ENCODE peak calls at places on chromosomes 3 and 15, in six cellular contexts. One of them, this sample, is unnamed.

GRCh38 chr3:195441971-195442572 is 748 bp downstream of the ACAP2 start:
- DNase-seq in K562: peak
- DNase-seq in HCT116: no peak
- DNase-seq in GM12878: no peak
- DNase-seq in H1: no peak
- DNase-seq in HepG2: no peak
- DNase-seq in this sample: no peak

GRCh38 chr3:52471371-52472238 is 16.2 kb downstream of the NISCH start:
- DNase-seq in HCT116: no peak
- DNase-seq in GM12878: no peak
- DNase-seq in K562: no peak
- DNase-seq in HepG2: no peak
- DNase-seq in H1: no peak
- DNase-seq in this sample: no peak

GRCh38 chr3:104596551-104596950 is 770.2 kb upstream of the ALCAM start:
- DNase-seq in GM12878: peak
- DNase-seq in HepG2: peak
- DNase-seq in HCT116: peak
- DNase-seq in K562: no peak
- DNase-seq in H1: no peak
- DNase-seq in this sample: peak

GRCh38 chr15:23065836-23066235 is 26.5 kb upstream of the TUBGCP5 start:
- DNase-seq in K562: no peak
- DNase-seq in HepG2: no peak
- DNase-seq in H1: no peak
- DNase-seq in HCT116: no peak
- DNase-seq in GM12878: no peak
- DNase-seq in this sample: no peak

GRCh38 chr3:151015762-151016161 is 43.2 kb upstream of the CLRN1 start:
- DNase-seq in K562: no peak
- DNase-seq in GM12878: no peak
- DNase-seq in H1: no peak
- DNase-seq in HCT116: no peak
- DNase-seq in HepG2: no peak
- DNase-seq in this sample: no peak

GRCh38 chr3:180359381-180360279 is 242.3 kb upstream of the TTC14 start:
- DNase-seq in GM12878: no peak
- DNase-seq in H1: no peak
- DNase-seq in HCT116: no peak
- DNase-seq in HepG2: no peak
- DNase-seq in K562: no peak
- DNase-seq in this sample: no peak

GRCh38 chr3:82080261-82080660 is 318.8 kb upstream of the GBE1 start:
- DNase-seq in H1: no peak
- DNase-seq in HepG2: no peak
- DNase-seq in GM12878: no peak
- DNase-seq in HCT116: no peak
- DNase-seq in K562: no peak
- DNase-seq in this sample: no peak

GRCh38 chr15:27057904-27058645 is 87.1 kb downstream of the GABRG3 start:
- DNase-seq in GM12878: no peak
- DNase-seq in HepG2: no peak
- DNase-seq in K562: no peak
- DNase-seq in H1: no peak
- DNase-seq in HCT116: no peak
- DNase-seq in this sample: no peak

GRCh38 chr3:113454625-113455024 is 13.3 kb upstream of the CFAP44 start:
- DNase-seq in HepG2: no peak
- DNase-seq in H1: no peak
- DNase-seq in K562: no peak
- DNase-seq in HCT116: no peak
- DNase-seq in GM12878: no peak
- DNase-seq in this sample: no peak

GRCh38 chr3:113585720-113586119 is 53.4 kb downstream of the SIDT1 start:
- DNase-seq in K562: no peak
- DNase-seq in H1: no peak
- DNase-seq in HepG2: no peak
- DNase-seq in GM12878: no peak
- DNase-seq in HCT116: no peak
- DNase-seq in this sample: peak

GRCh38 chr3:102481050-102481449 is 46.2 kb downstream of the ZPLD1 start:
- DNase-seq in K562: no peak
- DNase-seq in HepG2: no peak
- DNase-seq in HCT116: no peak
- DNase-seq in H1: no peak
- DNase-seq in GM12878: no peak
- DNase-seq in this sample: no peak

GRCh38 chr3:8972614-8973013 is 9.3 kb upstream of the RAD18 start:
- DNase-seq in H1: no peak
- DNase-seq in GM12878: no peak
- DNase-seq in HepG2: peak
- DNase-seq in HCT116: no peak
- DNase-seq in K562: peak
- DNase-seq in this sample: no peak

GRCh38 chr15:71296032-71296686 is 180.9 kb downstream of the THSD4 start:
- DNase-seq in H1: no peak
- DNase-seq in HCT116: peak
- DNase-seq in GM12878: no peak
- DNase-seq in HepG2: no peak
- DNase-seq in K562: no peak
- DNase-seq in this sample: no peak

GRCh38 chr3:43766672-43767465 is 76.1 kb downstream of the ABHD5 start:
- DNase-seq in GM12878: no peak
- DNase-seq in HCT116: no peak
- DNase-seq in K562: no peak
- DNase-seq in H1: no peak
- DNase-seq in HepG2: no peak
- DNase-seq in this sample: no peak

GRCh38 chr3:61560452-61561373 is 658 bp upstream of the PTPRG start:
- DNase-seq in GM12878: no peak
- DNase-seq in HepG2: peak
- DNase-seq in K562: no peak
- DNase-seq in H1: peak
- DNase-seq in HCT116: peak
- DNase-seq in this sample: peak

GRCh38 chr3:24683090-24683489 is 188.4 kb upstream of the THRB start:
- DNase-seq in H1: no peak
- DNase-seq in K562: no peak
- DNase-seq in HCT116: no peak
- DNase-seq in HepG2: peak
- DNase-seq in GM12878: no peak
- DNase-seq in this sample: no peak

GRCh38 chr3:24686764-24687163 is 192.1 kb upstream of the THRB start:
- DNase-seq in GM12878: no peak
- DNase-seq in HCT116: no peak
- DNase-seq in H1: no peak
- DNase-seq in HepG2: no peak
- DNase-seq in K562: no peak
- DNase-seq in this sample: no peak

GRCh38 chr3:24684506-24685023 is 189.9 kb upstream of the THRB start:
- DNase-seq in H1: no peak
- DNase-seq in HepG2: no peak
- DNase-seq in GM12878: no peak
- DNase-seq in K562: no peak
- DNase-seq in HCT116: no peak
- DNase-seq in this sample: no peak

GRCh38 chr3:24682141-24682547 is 187.5 kb upstream of the THRB start:
- DNase-seq in K562: no peak
- DNase-seq in GM12878: no peak
- DNase-seq in HepG2: no peak
- DNase-seq in H1: no peak
- DNase-seq in HCT116: no peak
- DNase-seq in this sample: no peak

DNA sequence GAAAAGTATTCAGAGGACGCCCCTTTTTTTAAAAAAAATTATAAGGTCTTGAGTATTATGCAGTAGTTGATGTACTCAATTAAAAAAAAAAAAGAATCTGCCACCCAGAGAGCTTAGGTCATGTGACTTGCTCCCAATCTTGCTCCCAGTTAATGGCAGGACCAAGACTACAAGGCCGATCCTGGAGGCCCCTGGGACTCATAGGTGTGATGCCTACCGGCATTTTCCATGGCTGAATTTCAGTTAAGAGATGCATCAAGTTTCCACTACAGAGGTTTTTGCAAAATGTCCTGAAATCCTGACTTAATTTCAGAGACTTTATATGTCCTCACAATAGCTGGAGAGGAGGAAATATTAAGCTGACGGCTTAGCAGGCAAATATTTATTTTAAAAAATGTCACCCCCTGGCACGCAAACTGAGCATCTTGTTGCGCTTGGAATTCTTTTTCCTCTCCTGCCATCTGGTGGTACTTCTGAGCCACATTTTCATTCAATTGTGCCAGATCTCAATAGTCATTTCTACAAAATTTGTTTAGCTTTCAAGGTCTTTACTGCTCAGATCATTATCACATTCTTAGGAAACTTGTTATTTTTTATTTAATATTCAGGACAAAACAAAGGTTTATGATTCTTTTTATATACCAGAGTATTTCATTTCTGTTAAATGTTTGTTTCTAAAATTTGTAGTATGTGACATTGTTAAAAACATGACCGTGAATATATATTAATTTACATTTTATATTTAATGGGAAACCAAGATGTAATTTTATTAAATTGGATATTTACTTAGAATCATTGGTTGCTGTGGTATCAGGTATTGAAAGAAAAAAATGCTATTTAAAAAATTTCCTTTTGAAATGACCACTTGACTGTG is 189.1 kb upstream of the THRB start:
- DNase-seq in K562: peak
- DNase-seq in HepG2: peak
- DNase-seq in H1: no peak
- DNase-seq in HCT116: peak
- DNase-seq in GM12878: no peak
- DNase-seq in this sample: no peak
- TF ChIP-seq YY1 in K562: no peak
- TF ChIP-seq YY1 in HepG2: no peak
- TF ChIP-seq YY1 in H1: no peak
- TF ChIP-seq YY1 in HCT116: no peak
- TF ChIP-seq YY1 in GM12878: no peak
- TF ChIP-seq YY1 in this sample: no peak

DNA sequence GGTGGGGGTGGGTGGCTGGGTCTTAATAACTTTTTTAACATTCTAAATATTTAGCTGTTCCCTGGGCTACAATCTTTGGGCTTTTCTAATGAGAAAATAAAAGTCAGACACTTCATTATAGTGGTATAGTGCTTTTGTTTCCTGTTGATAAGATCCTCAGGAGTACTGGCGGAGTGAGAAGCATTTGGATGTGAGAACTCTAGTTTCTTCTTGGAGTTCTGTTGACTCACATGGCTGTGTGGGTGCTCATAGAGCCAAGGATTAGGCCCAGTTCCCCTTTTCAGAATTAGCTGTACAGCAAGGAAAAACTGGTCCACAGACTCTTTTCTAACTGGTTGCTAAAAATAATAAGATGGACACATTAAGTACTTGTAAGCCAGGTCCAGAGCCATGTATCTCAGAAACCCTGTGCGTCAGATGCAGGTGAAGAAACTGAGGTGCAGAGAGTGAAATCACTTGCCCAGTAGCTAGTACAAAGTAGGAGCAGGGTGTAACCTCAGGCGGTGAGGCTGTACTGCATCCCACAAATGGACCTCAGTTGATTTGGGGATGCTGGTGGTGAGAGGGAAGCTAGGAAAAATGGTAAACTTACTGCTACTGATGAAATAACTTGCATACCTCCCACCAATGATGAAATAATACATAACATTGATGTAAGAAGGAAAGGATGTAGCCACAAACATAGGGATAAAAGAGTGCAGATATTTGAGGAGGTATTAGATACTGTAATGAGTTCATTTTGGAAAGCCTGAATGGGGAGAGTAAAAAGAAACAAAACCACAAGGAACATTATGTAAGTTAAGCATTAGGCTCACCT is 2.4 kb downstream of the ITPR1 start:
- DNase-seq in HepG2: no peak
- DNase-seq in HCT116: no peak
- DNase-seq in GM12878: no peak
- DNase-seq in K562: no peak
- DNase-seq in H1: no peak
- DNase-seq in this sample: no peak
- TF ChIP-seq ZNF274 in HepG2: no peak
- TF ChIP-seq ZNF274 in HCT116: no peak
- TF ChIP-seq ZNF274 in GM12878: no peak
- TF ChIP-seq ZNF274 in K562: no peak
- TF ChIP-seq ZNF274 in H1: no peak
- TF ChIP-seq ZNF274 in this sample: no peak

DNA sequence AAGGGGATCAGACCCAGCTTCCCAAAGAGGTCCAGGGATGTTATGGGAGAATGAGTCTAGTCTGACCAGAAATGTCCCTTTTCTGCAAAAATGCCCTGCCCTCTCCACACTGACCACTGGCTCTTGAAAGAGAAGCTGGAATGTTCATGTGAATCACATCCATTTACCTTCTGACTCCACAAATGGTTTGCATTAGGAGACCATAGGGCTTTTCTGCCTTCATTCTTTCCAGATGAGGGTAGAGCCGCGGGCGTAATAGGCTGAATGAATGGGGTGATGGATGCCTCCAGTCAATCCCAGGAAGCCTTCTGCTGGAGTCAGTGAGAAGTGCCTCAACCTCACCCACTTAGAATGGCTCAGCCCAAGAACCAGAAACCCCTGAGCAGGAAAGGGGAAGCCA is 47.2 kb upstream of the IREB2 start:
- DNase-seq in HCT116: no peak
- DNase-seq in H1: no peak
- DNase-seq in GM12878: no peak
- DNase-seq in HepG2: no peak
- DNase-seq in K562: no peak
- DNase-seq in this sample: no peak
- TF ChIP-seq YY1 in HCT116: no peak
- TF ChIP-seq YY1 in H1: no peak
- TF ChIP-seq YY1 in GM12878: no peak
- TF ChIP-seq YY1 in HepG2: no peak
- TF ChIP-seq YY1 in K562: no peak
- TF ChIP-seq YY1 in this sample: no peak

DNA sequence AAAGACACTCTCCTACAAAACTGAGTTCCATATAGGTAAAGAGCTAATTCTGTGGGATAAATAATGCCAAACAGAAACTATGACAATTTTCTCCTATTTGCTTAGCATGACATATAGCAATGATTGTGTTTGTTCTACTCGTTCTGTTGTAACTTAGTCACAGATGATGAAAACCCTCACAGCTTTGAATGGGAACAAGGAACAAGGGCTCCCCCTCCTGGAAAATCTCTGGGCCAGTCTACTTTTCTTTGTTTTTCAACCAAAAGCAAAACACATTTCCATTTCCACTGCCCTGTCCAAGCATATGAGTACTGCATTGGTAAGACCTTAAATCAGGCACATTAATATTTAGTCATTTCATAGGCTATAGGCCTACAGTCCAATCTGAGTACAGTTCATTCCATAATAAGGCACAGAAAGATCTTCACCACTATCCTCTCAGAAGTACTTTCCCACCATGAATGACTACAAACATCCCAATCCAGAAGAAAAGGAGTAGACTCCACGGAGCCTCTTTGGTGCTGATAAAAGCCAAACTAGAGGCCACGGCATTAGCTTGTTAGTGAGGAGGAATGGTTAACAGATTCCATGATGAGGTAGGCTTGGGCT is 67.1 kb downstream of the ATP8B4 start:
- DNase-seq in HepG2: peak
- DNase-seq in K562: peak
- DNase-seq in HCT116: peak
- DNase-seq in H1: no peak
- DNase-seq in GM12878: no peak
- DNase-seq in this sample: peak
- TF ChIP-seq ZNF274 in HepG2: no peak
- TF ChIP-seq ZNF274 in K562: no peak
- TF ChIP-seq ZNF274 in HCT116: no peak
- TF ChIP-seq ZNF274 in H1: no peak
- TF ChIP-seq ZNF274 in GM12878: no peak
- TF ChIP-seq ZNF274 in this sample: no peak

This sample was measured in NT2/D1.